ENCODE peak calls at places on chromosomes 13 and 19, in seven cellular contexts. H is IMR-90, Q is HepG2, I is GM23248, F is Karpas-422, Z is HCT116, D is neural progenitor cell. X is an unnamed sample. For H3K4me1, the result is how much of the 10 kb centered on the place peaks cover.

GRCh38 chr13:51676739-51677138 is 92.5 kb downstream of the WDFY2 start:
- DNase-seq in F (no peak), H (no peak), D (no peak), I (no peak), Q (no peak), Z (no peak), X (no peak)

GRCh38 chr19:48554385-48555091 is 2.6 kb downstream of the SULT2B1 start:
- DNase-seq in Q (peak), Z (no peak), D (peak), F (no peak), I (no peak), H (no peak), X (no peak)

GRCh38 chr13:104616990-104617389 is 1550.8 kb upstream of the SLC10A2 start:
- DNase-seq in D (no peak), Q (no peak), I (no peak), Z (no peak), H (no peak), F (no peak), X (no peak)

GRCh38 chr13:28579334-28579733 is 79.6 kb upstream of the POMP start:
- DNase-seq in Z (no peak), I (no peak), D (peak), F (no peak), H (no peak), Q (no peak), X (no peak)

GRCh38 chr13:27644302-27644701 is 22.6 kb downstream of the POLR1D start:
- DNase-seq in F (no peak), H (peak), I (peak), D (no peak), Z (peak), Q (no peak), X (no peak)

GRCh38 chr19:1224847-1225246 is 13.0 kb downstream of the CBARP start:
- DNase-seq in H (no peak), F (no peak), Z (no peak), Q (no peak), D (no peak), I (no peak), X (no peak)

GRCh38 chr13:99281811-99282263 is 23.7 kb upstream of the GPR18 start:
- DNase-seq in Q (no peak), D (no peak), F (no peak), Z (no peak), H (no peak), I (peak), X (no peak)

GRCh38 chr13:20412761-20413355 is 112.8 kb downstream of the CRYL1 start:
- DNase-seq in Q (no peak), F (no peak), Z (no peak), I (peak), D (no peak), H (peak), X (no peak)

GRCh38 chr19:48900477-48901452 is 653 bp downstream of the NUCB1 start:
- DNase-seq in H (peak), Q (peak), I (peak), Z (no peak), D (no peak), F (peak), X (peak)

GRCh38 chr13:78750735-78751134 is 91.8 kb upstream of the OBI1 start:
- DNase-seq in D (no peak), F (no peak), Q (no peak), H (no peak), Z (no peak), I (no peak), X (no peak)

GRCh38 chr13:107331359-107331758 is 763.4 kb upstream of the ARGLU1 start:
- DNase-seq in D (no peak), I (no peak), Q (no peak), F (no peak), Z (no peak), H (no peak), X (no peak)

GRCh38 chr19:13032837-13033236 is 37.6 kb downstream of the NFIX start:
- DNase-seq in I (no peak), Z (no peak), F (no peak), H (no peak), D (no peak), Q (no peak), X (no peak)

GRCh38 chr13:24074687-24075086 is 85.8 kb upstream of the SPATA13 start:
- DNase-seq in Q (no peak), I (no peak), D (no peak), F (no peak), H (no peak), Z (no peak), X (no peak)

GRCh38 chr13:113652404-113653263 is 5.4 kb downstream of the ATP4B start:
- DNase-seq in Q (no peak), Z (no peak), D (no peak), H (no peak), I (no peak), F (no peak), X (no peak)

GRCh38 chr19:29478578-29479565 is 46.9 kb upstream of the VSTM2B start:
- DNase-seq in F (peak), D (peak), I (peak), H (no peak), Q (peak), Z (peak), X (peak)

GRCh38 chr19:34220472-34221063 is 33.8 kb upstream of the GARRE1 start:
- DNase-seq in I (peak), F (peak), Q (peak), Z (peak), D (peak), H (peak), X (peak)

GRCh38 chr13:91740811-91741210 is 342.4 kb downstream of the GPC5 start:
- DNase-seq in F (no peak), I (no peak), H (no peak), Z (no peak), Q (no peak), D (peak), X (no peak)

GRCh38 chr19:17457621-17458020 is 3.1 kb downstream of the NXNL1 start:
- DNase-seq in I (peak), Q (no peak), H (no peak), F (no peak), D (no peak), Z (no peak), X (no peak)

GRCh38 chr19:53101518-53101917 is 1.7 kb downstream of the ZNF160 start:
- DNase-seq in F (peak), I (peak), Q (no peak), H (peak), D (no peak), Z (no peak), X (peak)

GRCh38 chr13:109779074-109779473 is 7.3 kb downstream of the IRS2 start:
- DNase-seq in Q (no peak), Z (no peak), I (no peak), D (no peak), H (no peak), F (no peak), X (peak)

GRCh38 chr13:38543561-38543960 is 143.3 kb upstream of the FREM2 start:
- DNase-seq in Q (no peak), Z (no peak), I (peak), H (no peak), F (no peak), D (no peak), X (no peak)

GRCh38 chr19:3161453-3161852 is 17.1 kb upstream of the S1PR4 start:
- DNase-seq in I (peak), Z (no peak), Q (no peak), H (peak), F (no peak), D (no peak), X (no peak)

GRCh38 chr19:34209726-34210125 is 37.4 kb downstream of the LSM14A start:
- DNase-seq in H (no peak), I (no peak), Z (no peak), F (no peak), D (no peak), Q (no peak), X (no peak)

GRCh38 chr13:107562222-107562621 is 653.1 kb downstream of the LIG4 start:
- DNase-seq in Q (no peak), Z (no peak), D (no peak), H (no peak), I (no peak), F (no peak), X (no peak)

GRCh38 chr19:43997631-43998290 is 5.0 kb upstream of the ZNF230 start:
- DNase-seq in I (peak), Q (no peak), H (peak), D (no peak), Z (no peak), F (no peak), X (no peak)

GRCh38 chr19:32720216-32720935 is 809 bp downstream of the TDRD12 start:
- DNase-seq in F (no peak), Q (no peak), Z (no peak), D (no peak), H (no peak), I (no peak), X (no peak)

GRCh38 chr19:17216058-17216670 is 1.0 kb downstream of the USE1 start:
- DNase-seq in Q (no peak), H (no peak), F (no peak), D (no peak), Z (no peak), I (no peak), X (no peak)

GRCh38 chr19:44476559-44477408 is 23.5 kb downstream of the ZNF180 start:
- DNase-seq in Z (no peak), Q (peak), D (peak), I (peak), H (peak), F (peak), X (peak)

GRCh38 chr13:50334944-50335343 is 319.7 kb downstream of the KCNRG start:
- DNase-seq in Z (no peak), H (peak), D (peak), I (no peak), Q (peak), F (no peak), X (no peak)

GRCh38 chr13:80030491-80030890 is 310.4 kb downstream of the SPRY2 start:
- DNase-seq in H (no peak), Q (no peak), D (peak), I (peak), F (no peak), Z (peak), X (no peak)

GRCh38 chr13:27168870-27169525 is 2.6 kb downstream of the USP12 start:
- DNase-seq in Q (no peak), I (peak), D (no peak), F (no peak), H (peak), Z (no peak), X (no peak)

GRCh38 chr13:29165840-29166239 is 345.7 kb downstream of the MTUS2 start:
- DNase-seq in Q (no peak), Z (no peak), D (no peak), F (no peak), H (no peak), I (peak), X (no peak)

GRCh38 chr19:4183967-4184717 is 1.7 kb downstream of the ANKRD24 start:
- DNase-seq in H (no peak), I (peak), F (no peak), Z (no peak), Q (no peak), D (peak), X (no peak)

DNA sequence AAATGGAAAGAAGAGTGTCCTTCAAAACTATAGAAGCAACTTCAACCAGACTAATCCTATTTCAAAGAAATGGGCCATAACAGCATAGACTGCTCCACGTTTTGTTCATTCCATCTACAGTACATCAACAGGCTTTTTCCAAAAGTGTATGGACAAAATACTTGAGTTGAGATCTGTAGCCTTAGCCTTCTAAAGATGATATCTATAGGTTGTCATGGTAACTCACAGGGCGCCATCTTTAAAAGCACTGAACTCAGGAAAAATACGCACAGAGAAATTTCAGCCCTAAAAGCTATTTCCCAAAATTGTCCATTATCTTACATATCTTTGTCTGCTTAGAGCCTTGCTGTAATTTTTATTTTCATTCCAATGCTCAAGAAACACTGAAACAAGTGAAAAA is 439.4 kb upstream of the NBEA start:
- DNase-seq in F (no peak), Q (no peak), H (no peak), Z (no peak), I (no peak), D (no peak), X (no peak)
- H3K4me1 ChIP-seq in F (under half), Q (under half), H (under half), Z (under half), I (under half), D (under half), X (under half)

GRCh38 chr19:50719119-50719435 is 525 bp downstream of the SHANK1 start:
- DNase-seq in H (no peak), D (no peak), F (no peak), I (no peak), Z (no peak), Q (no peak), X (no peak)

GRCh38 chr19:50720181-50720920 is 749 bp upstream of the SHANK1 start:
- DNase-seq in D (no peak), H (no peak), F (no peak), Z (no peak), Q (no peak), I (peak), X (peak)

GRCh38 chr19:50718255-50719118 is 1.1 kb downstream of the SHANK1 start:
- DNase-seq in H (no peak), F (no peak), D (peak), Q (no peak), I (peak), Z (no peak), X (no peak)

GRCh38 chr19:50720921-50721291 is 1.3 kb upstream of the SHANK1 start:
- DNase-seq in I (peak), Q (no peak), H (peak), D (peak), F (peak), Z (no peak), X (no peak)

DNA sequence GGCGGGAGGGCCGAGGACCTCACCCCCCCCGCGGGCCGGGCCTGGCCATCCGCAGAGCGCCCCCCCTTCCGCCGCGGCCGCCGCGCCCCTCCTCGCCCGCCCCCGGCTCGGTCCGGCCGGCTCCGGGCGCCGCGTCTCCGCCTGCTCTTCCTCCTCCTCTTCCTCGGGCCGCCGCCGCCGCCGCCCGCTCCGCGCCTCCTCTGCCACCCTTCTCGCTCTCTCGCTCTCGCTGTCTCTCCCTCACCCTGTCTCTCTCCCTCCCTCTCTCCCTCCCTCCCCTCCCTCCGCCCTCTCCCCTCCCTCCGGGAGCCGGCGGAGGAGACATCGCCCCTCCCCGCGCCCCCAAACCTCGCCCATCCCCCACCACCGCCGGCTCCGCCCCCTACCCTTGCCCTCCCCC is at the start of gene SHANK1:
- DNase-seq in Z (no peak), F (no peak), H (peak), Q (no peak), D (peak), I (peak), X (no peak)
- H3K4me2 ChIP-seq in Z (peak), F (no peak), H (peak), Q (no peak), D (peak), I (peak), X (peak)

GRCh38 chr13:40563350-40564125 is 102.9 kb downstream of the FOXO1 start:
- DNase-seq in D (peak), Z (no peak), I (no peak), F (no peak), H (no peak), Q (peak), X (no peak)

GRCh38 chr13:40564342-40564997 is 102.0 kb downstream of the FOXO1 start:
- DNase-seq in H (no peak), F (no peak), D (no peak), I (no peak), Z (no peak), Q (peak), X (peak)

GRCh38 chr13:40558656-40559055 is 107.8 kb downstream of the FOXO1 start:
- DNase-seq in I (no peak), Q (no peak), Z (no peak), D (no peak), F (no peak), H (no peak), X (no peak)

GRCh38 chr13:40562975-40563349 is 103.5 kb downstream of the FOXO1 start:
- DNase-seq in H (no peak), Z (no peak), Q (no peak), D (no peak), I (no peak), F (no peak), X (no peak)

DNA sequence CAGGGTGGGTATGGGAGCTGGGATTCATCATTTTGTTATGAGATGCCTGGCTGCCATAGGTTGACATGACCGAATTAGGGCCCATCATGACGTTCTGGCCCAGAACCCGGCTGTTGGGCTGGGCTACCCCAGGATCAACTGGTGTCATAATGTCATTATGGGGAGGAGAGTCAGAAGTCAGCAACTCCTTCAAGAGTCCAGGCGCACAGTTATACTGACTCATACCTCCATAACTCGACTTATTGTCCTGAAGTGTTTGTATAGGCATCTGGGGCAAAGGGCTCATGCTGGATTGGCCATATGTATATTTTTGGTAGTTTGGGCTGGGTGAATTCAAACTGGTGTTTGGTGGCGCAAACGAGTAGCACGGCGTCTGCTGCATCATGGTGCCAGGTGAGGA is 106.5 kb downstream of the FOXO1 start:
- DNase-seq in D (no peak), Z (no peak), F (no peak), H (no peak), Q (no peak), I (no peak), X (no peak)
- H3K4me1 ChIP-seq in D (under half), Z (under half), F (under half), H (under half), Q (half or more), I (under half), X (under half)

GRCh38 chr19:5977222-5977784 is 637 bp downstream of the RANBP3 start:
- DNase-seq in H (no peak), D (no peak), Q (no peak), Z (no peak), I (peak), F (no peak), X (peak)
- H3K4me2 ChIP-seq in H (peak), D (peak), Q (peak), Z (peak), I (peak), F (peak), X (peak)

DNA sequence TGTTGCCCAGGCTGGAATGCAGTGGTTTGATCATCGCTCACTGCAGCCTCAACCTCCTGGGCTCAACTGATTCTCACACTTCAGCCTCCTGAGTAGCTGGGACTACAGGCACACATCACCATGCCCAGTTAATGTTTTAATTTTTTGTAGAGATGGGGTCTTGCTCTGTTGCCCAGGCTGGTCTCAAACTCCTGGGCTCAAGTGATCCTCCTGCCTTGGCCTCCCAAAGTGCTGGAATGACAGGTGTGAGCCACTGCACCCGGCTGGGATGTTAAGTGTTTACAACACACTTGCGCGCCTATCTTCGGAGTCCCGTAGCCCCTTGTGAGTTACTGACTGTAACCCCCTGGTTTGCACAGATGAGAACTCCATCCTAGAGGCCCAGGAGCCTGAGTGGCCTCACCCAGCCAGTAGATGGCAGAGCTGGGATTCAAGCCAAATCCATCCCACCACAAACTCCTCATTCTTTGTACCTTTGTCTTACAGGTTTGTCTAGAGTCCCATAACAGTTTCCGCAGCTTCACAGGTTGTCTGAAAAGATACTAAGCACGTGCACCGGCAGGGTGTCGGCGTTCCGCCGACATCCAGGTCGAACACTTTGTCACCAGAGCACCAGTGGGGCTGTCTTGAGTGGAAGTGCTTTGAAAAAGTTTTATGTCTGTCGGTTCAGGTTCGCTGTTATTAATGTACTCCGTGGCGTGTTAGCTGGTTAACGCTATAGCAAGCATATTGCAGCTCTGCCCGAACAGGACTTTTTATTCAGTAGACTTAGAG is 14.7 kb downstream of the MAG start:
- DNase-seq in F (peak), H (no peak), D (peak), Q (peak), I (no peak), Z (no peak), X (peak)
- H3K4me1 ChIP-seq in F (under half), H (under half), D (under half), Q (half or more), I (under half), Z (under half), X (half or more)